ENCODE peak calls at places on chromosomes 4 and X, in nine cellular contexts. K is osteocyte, W is epithelial cell of esophagus, V is lung, A is RWPE2, F is cardiac muscle cell, Z is heart right ventricle, S is type B pancreatic cell, J is GM13977. U is an unnamed sample.

GRCh38 chr4:20623936-20624335 is 76.3 kb upstream of the PACRGL start:
- DNase-seq in F (no peak), Z (no peak), V (no peak), S (no peak), K (no peak), A (no peak), J (no peak), W (no peak), U (no peak)

GRCh38 chr4:3766791-3767561 is 791 bp downstream of the ADRA2C start:
- DNase-seq in S (no peak), V (no peak), A (no peak), F (no peak), J (no peak), K (no peak), W (peak; percentile 1), Z (no peak), U (peak; percentile 23)

GRCh38 chr4:5890063-5890727 is 2.7 kb downstream of the CRMP1 start:
- DNase-seq in S (no peak), W (no peak), A (no peak), V (no peak), F (no peak), J (peak; percentile 43), Z (peak; percentile 14), K (no peak), U (no peak)

GRCh38 chr4:161320377-161320776 is 843.4 kb downstream of the FSTL5 start:
- DNase-seq in J (peak; percentile 15), S (no peak), W (peak; percentile 68), V (no peak), F (no peak), A (no peak), Z (no peak), K (no peak), U (no peak)

GRCh38 chr4:153318696-153319320 is 25.7 kb upstream of the MND1 start:
- DNase-seq in A (no peak), Z (peak; percentile 36), S (no peak), W (peak; percentile 61), V (no peak), K (no peak), F (peak; percentile 72), J (peak; percentile 58), U (peak; percentile 43)

GRCh38 chr4:96315815-96316214 is 475.9 kb downstream of the PDHA2 start:
- DNase-seq in A (no peak), V (no peak), W (peak; percentile 17), S (no peak), F (peak; percentile 39), K (no peak), J (no peak), Z (no peak), U (no peak)

GRCh38 chr4:79297029-79297428 is 28.8 kb downstream of the NAA11 start:
- DNase-seq in Z (no peak), S (no peak), V (no peak), K (no peak), F (no peak), J (no peak), A (peak; percentile 46), W (no peak), U (no peak)

GRCh38 chrX:120560405-120560841 is 339 bp downstream of the CUL4B start:
- DNase-seq in V (peak; percentile 29), F (peak; percentile 50), Z (no peak), J (no peak), K (no peak), A (no peak), S (no peak), W (peak; percentile 21), U (peak; percentile 61)

GRCh38 chr4:15013585-15013984 is 11.3 kb downstream of the CPEB2 start:
- DNase-seq in A (no peak), V (no peak), F (no peak), K (no peak), Z (no peak), W (no peak), S (no peak), J (no peak), U (no peak)

GRCh38 chr4:15011166-15011565 is 8.9 kb downstream of the CPEB2 start:
- DNase-seq in W (no peak), V (no peak), A (no peak), S (no peak), K (no peak), Z (no peak), J (no peak), F (no peak), U (no peak)

GRCh38 chr4:15012017-15012788 is 9.9 kb downstream of the CPEB2 start:
- DNase-seq in S (no peak), A (no peak), Z (no peak), F (no peak), K (no peak), W (no peak), J (no peak), V (no peak), U (no peak)

GRCh38 chr4:15007201-15007600 is 4.9 kb downstream of the CPEB2 start:
- DNase-seq in J (no peak), F (no peak), S (no peak), V (no peak), W (no peak), K (no peak), A (no peak), Z (no peak), U (no peak)

DNA sequence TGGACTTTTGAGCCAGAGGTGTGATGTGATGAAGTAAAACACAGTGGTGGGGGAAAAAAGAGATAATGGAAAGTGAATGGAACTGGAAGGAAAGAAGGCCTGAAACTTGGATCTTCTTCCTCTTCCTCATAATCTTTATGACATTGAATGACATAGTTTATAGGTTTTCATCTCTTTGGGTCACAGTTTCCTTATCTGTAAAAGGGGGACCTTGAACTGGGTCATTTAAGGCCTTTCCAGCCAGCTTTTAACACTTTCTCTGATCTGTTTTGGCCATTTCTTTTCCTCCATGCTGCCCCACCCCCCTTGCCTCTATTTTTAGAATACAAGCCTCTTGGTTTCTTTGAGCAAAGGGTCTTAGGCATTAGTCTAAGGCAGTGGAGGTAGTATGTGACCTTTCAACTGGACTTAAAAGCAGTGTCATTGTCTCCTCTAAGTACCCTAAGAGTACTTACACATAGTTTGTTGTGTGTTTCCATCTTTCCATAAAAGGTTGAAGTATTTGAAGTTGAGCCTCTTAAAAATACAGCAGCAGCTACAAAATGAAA is 7.8 kb downstream of the CPEB2 start:
- DNase-seq in V (no peak), F (no peak), K (no peak), A (no peak), J (no peak), S (no peak), W (no peak), Z (no peak), U (no peak)
- TF ChIP-seq CTCF in V (no peak), F (no peak), K (no peak), A (no peak), J (no peak), S (no peak), W (no peak), Z (no peak), U (no peak)

GRCh38 chr4:132227349-132228165 is 921.5 kb upstream of the PCDH10 start:
- DNase-seq in J (no peak), F (peak; percentile 62), S (no peak), K (no peak), W (peak; percentile 47), A (no peak), V (peak; percentile 31), Z (no peak), U (peak; percentile 17)
- TF ChIP-seq CTCF in J (peak; percentile 51), F (peak; percentile 57), S (peak; percentile 77), K (peak; percentile 78), W (peak; percentile 67), A (peak; percentile 69), V (no peak), Z (peak; percentile 18), U (no peak)

GRCh38 chrX:11758400-11759171 is 549 bp downstream of the MSL3 start:
- DNase-seq in Z (peak; percentile 86), J (peak; percentile 84), S (peak; percentile 89), F (peak; percentile 85), W (peak; percentile 78), V (peak; percentile 86), K (peak; percentile 96), A (peak; percentile 77), U (peak; percentile 91)
- TF ChIP-seq CTCF in Z (peak; percentile 88), J (peak; percentile 62), S (peak; percentile 88), F (peak; percentile 41), W (peak; percentile 32), V (peak; percentile 37), K (peak; percentile 87), A (peak; percentile 78), U (peak; percentile 57)

DNA sequence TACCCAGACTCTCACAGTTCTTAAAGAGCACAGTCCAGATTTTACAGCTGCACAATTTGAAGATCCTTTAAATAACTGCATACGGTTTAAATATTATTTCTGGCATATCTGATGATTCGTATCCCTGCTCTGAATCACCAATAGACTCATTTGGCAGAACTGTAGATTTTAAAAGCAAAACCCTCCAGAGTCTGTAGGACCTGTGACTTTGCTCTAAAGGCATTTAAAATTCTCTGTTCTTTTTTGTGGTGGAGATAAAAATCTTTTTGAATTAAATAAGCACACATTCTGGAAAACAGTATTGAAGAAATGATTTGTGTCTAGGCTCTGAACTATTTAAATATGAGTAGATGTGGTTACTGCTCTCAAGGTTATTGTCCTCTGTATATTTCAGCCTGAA is 246.2 kb upstream of the PITX2 start:
- DNase-seq in F (no peak), K (no peak), W (no peak), Z (no peak), S (no peak), J (no peak), A (no peak), V (no peak), U (no peak)
- TF ChIP-seq CTCF in F (no peak), K (no peak), W (no peak), Z (no peak), S (no peak), J (no peak), A (no peak), V (no peak), U (no peak)

GRCh38 chr4:122966201-122966600 is 43.8 kb upstream of the NUDT6 start:
- DNase-seq in F (no peak), S (no peak), A (no peak), V (no peak), Z (no peak), K (no peak), J (no peak), W (no peak), U (no peak)

GRCh38 chr4:122963222-122963621 is 40.8 kb upstream of the NUDT6 start:
- DNase-seq in F (peak; percentile 21), W (peak; percentile 89), J (no peak), A (no peak), Z (no peak), V (no peak), K (no peak), S (no peak), U (no peak)

GRCh38 chr4:122958505-122958904 is 36.1 kb upstream of the NUDT6 start:
- DNase-seq in Z (no peak), F (no peak), V (no peak), J (no peak), A (no peak), S (no peak), K (no peak), W (no peak), U (no peak)

GRCh38 chr4:122959441-122959840 is 37.0 kb upstream of the NUDT6 start:
- DNase-seq in W (no peak), V (no peak), S (no peak), F (no peak), J (no peak), A (no peak), K (no peak), Z (no peak), U (no peak)

GRCh38 chr4:122960298-122960985 is 38.0 kb upstream of the NUDT6 start:
- DNase-seq in A (no peak), Z (no peak), J (no peak), F (peak; percentile 22), S (no peak), W (no peak), K (no peak), V (no peak), U (no peak)
- TF ChIP-seq CTCF in A (no peak), Z (no peak), J (no peak), F (no peak), S (no peak), W (no peak), K (no peak), V (no peak), U (no peak)